ENCODE peak calls at places on chromosomes 7 and 10, in six cellular contexts. E is prostate gland; X is cardiac muscle cell; R is CD4-positive, alpha-beta memory T cell; B is NCI-H1092 treated with DMSO at 0.1 percent for 48 hours; P is activated CD4-positive, alpha-beta T cell treated with anti-CD3 and anti-CD28 coated beads, Interleukin-2, amount 50 U/mL, for 4 hours. K is an unnamed sample.

GRCh38 chr7:55133630-55134392 is 115.0 kb downstream of the EGFR start:
- DNase-seq in E (no peak), X (peak; percentile 97), R (no peak), B (no peak), P (no peak), K (no peak)

GRCh38 chr10:70956029-70956759 is 67.8 kb upstream of the PCBD1 start:
- DNase-seq in E (no peak), X (no peak), R (no peak), B (no peak), P (no peak), K (peak; percentile 10)

GRCh38 chr7:101532000-101532399 is 97.1 kb downstream of the MYL10 start:
- DNase-seq in E (no peak), X (no peak), R (no peak), B (peak; percentile 6), P (no peak), K (no peak)

GRCh38 chr10:98041352-98042043 is 11.1 kb upstream of the CRTAC1 start:
- DNase-seq in E (peak; percentile 57), X (peak; percentile 74), R (peak; percentile 9), B (peak; percentile 29), P (peak; percentile 27), K (peak; percentile 62)

GRCh38 chr10:71727429-71728217 is 8.0 kb upstream of the C10orf105 start:
- DNase-seq in E (peak; percentile 62), X (peak; percentile 30), R (peak; percentile 88), B (no peak), P (peak; percentile 48), K (peak; percentile 94)

GRCh38 chr7:128270799-128271411 is 29.8 kb downstream of the LEP start:
- DNase-seq in E (no peak), X (peak; percentile 43), R (no peak), B (no peak), P (no peak), K (no peak)

GRCh38 chr10:81847675-81848074 is 27.3 kb upstream of the NRG3 start:
- DNase-seq in E (no peak), X (no peak), R (no peak), B (no peak), P (no peak), K (no peak)

GRCh38 chr10:120600871-120601644 is 144.0 kb downstream of the PLPP4 start:
- DNase-seq in E (no peak), X (no peak), R (no peak), B (no peak), P (no peak), K (peak; percentile 15)

GRCh38 chr7:96136600-96137239 is 185.2 kb downstream of the SLC25A13 start:
- DNase-seq in E (no peak), X (no peak), R (no peak), B (no peak), P (no peak), K (no peak)

GRCh38 chr7:77247206-77247850 is 47.7 kb upstream of the FGL2 start:
- DNase-seq in E (peak; percentile 47), X (peak; percentile 84), R (peak; percentile 80), B (peak; percentile 79), P (peak; percentile 91), K (peak; percentile 92)

GRCh38 chr10:62166331-62167154 is 102.1 kb downstream of the RTKN2 start:
- DNase-seq in E (no peak), X (peak; percentile 51), R (no peak), B (no peak), P (no peak), K (peak; percentile 65)

GRCh38 chr7:15389073-15389472 is 172.7 kb downstream of the AGMO start:
- DNase-seq in E (no peak), X (no peak), R (no peak), B (no peak), P (no peak), K (no peak)

GRCh38 chr10:59903871-59904270 is 2.5 kb downstream of the CCDC6 start:
- DNase-seq in E (no peak), X (peak; percentile 59), R (no peak), B (no peak), P (no peak), K (no peak)

GRCh38 chr10:118721005-118721876 is 33.5 kb downstream of the CACUL1 start:
- DNase-seq in E (peak; percentile 57), X (peak; percentile 69), R (peak; percentile 60), B (peak; percentile 23), P (peak; percentile 63), K (peak; percentile 61)

GRCh38 chr7:2530076-2530967 is 10.7 kb downstream of the LFNG start:
- DNase-seq in E (no peak), X (no peak), R (peak; percentile 85), B (no peak), P (peak; percentile 61), K (peak; percentile 64)